ENCODE peak calls at places on chromosomes 2 and 18, in eight cellular contexts. X, B, F, V, Z, P, M and I are unnamed samples.

GRCh38 chr2:104901037-104901851 is 47.3 kb downstream of the POU3F3 start:
- DNase-seq in F (no peak), V (no peak), P (no peak), B (no peak), Z (no peak), X (no peak), M (no peak), I (no peak)

GRCh38 chr2:170815746-170816498 is 765 bp upstream of the GAD1 start:
- DNase-seq in B (no peak), F (peak; percentile 46), M (no peak), X (peak; percentile 91), P (peak; percentile 57), V (no peak), Z (peak; percentile 94), I (no peak)

GRCh38 chr2:237290249-237290648 is 123.7 kb downstream of the COL6A3 start:
- DNase-seq in X (peak; percentile 95), F (peak; percentile 89), V (peak; percentile 87), B (peak; percentile 92), Z (no peak), M (no peak), P (no peak), I (peak; percentile 91)

GRCh38 chr18:47397671-47398319 is 146.3 kb upstream of the SKOR2 start:
- DNase-seq in P (peak; percentile 8), Z (peak; percentile 82), V (no peak), X (no peak), B (no peak), F (no peak), M (peak; percentile 6), I (no peak)

GRCh38 chr18:66826211-66826610 is 222.3 kb upstream of the CDH19 start:
- DNase-seq in X (no peak), Z (no peak), V (no peak), P (no peak), M (no peak), F (peak; percentile 0), B (no peak), I (no peak)

GRCh38 chr2:150047731-150048130 is 439.7 kb downstream of the RND3 start:
- DNase-seq in V (no peak), M (no peak), X (no peak), Z (no peak), P (no peak), B (no peak), F (no peak), I (no peak)

GRCh38 chr2:148967484-148967883 is 71.0 kb upstream of the LYPD6B start:
- DNase-seq in X (no peak), Z (peak; percentile 30), M (no peak), P (no peak), V (no peak), B (no peak), F (peak; percentile 30), I (no peak)

GRCh38 chr2:16287281-16287680 is 346.9 kb downstream of the MYCN start:
- DNase-seq in V (no peak), B (no peak), M (no peak), X (no peak), P (no peak), F (no peak), Z (no peak), I (no peak)

GRCh38 chr2:216700088-216700567 is 4.8 kb upstream of the IGFBP5 start:
- DNase-seq in F (no peak), X (no peak), M (no peak), B (no peak), V (no peak), Z (no peak), P (no peak), I (no peak)

GRCh38 chr18:13051159-13051558 is 60.0 kb downstream of the CEP192 start:
- DNase-seq in M (no peak), P (no peak), X (no peak), B (no peak), Z (no peak), F (peak; percentile 13), V (no peak), I (no peak)

GRCh38 chr2:148814143-148814852 is 60.7 kb upstream of the KIF5C start:
- DNase-seq in F (peak; percentile 67), Z (no peak), M (no peak), V (peak; percentile 25), P (no peak), B (no peak), X (no peak), I (no peak)

GRCh38 chr2:7840651-7841380 is 841.0 kb upstream of the ID2 start:
- DNase-seq in Z (no peak), M (no peak), X (peak; percentile 66), V (no peak), P (no peak), F (no peak), B (no peak), I (no peak)

GRCh38 chr2:230870544-230871360 is 6.0 kb downstream of the ITM2C start:
- DNase-seq in B (no peak), P (no peak), X (no peak), M (no peak), V (no peak), F (no peak), Z (no peak), I (no peak)

GRCh38 chr18:37805773-37806380 is 240.3 kb upstream of the CELF4 start:
- DNase-seq in P (no peak), F (no peak), V (no peak), B (no peak), X (no peak), M (no peak), Z (no peak), I (no peak)

GRCh38 chr2:18479901-18480369 is 80.5 kb downstream of the RDH14 start:
- DNase-seq in P (no peak), X (no peak), B (no peak), M (no peak), F (peak; percentile 21), Z (no peak), V (no peak), I (no peak)

GRCh38 chr18:62957885-62958472 is 242.6 kb downstream of the PHLPP1 start:
- DNase-seq in X (no peak), B (no peak), F (peak; percentile 66), M (no peak), P (peak; percentile 40), Z (peak; percentile 79), V (peak; percentile 35), I (no peak)

GRCh38 chr2:96800762-96801463 is 15.2 kb upstream of the CNNM3 start:
- DNase-seq in Z (peak; percentile 81), F (peak; percentile 61), P (no peak), V (peak; percentile 27), X (no peak), B (no peak), M (peak; percentile 49), I (peak; percentile 73)

GRCh38 chr2:205032093-205032551 is 486.8 kb downstream of the PARD3B start:
- DNase-seq in B (no peak), F (no peak), M (no peak), V (no peak), X (no peak), Z (no peak), P (no peak), I (no peak)

GRCh38 chr2:133641497-133641896 is 73.2 kb upstream of the NCKAP5 start:
- DNase-seq in M (no peak), V (peak; percentile 59), F (no peak), Z (peak; percentile 58), P (peak; percentile 55), B (no peak), X (no peak), I (no peak)

GRCh38 chr2:84526562-84526961 is 10.3 kb downstream of the DNAH6 start:
- DNase-seq in M (no peak), P (no peak), F (no peak), Z (no peak), V (peak; percentile 3), X (no peak), B (no peak), I (no peak)

GRCh38 chr2:46117379-46117778 is 179.8 kb upstream of the EPAS1 start:
- DNase-seq in V (peak; percentile 58), P (peak; percentile 41), X (no peak), F (peak; percentile 64), Z (no peak), M (no peak), B (no peak), I (no peak)

DNA sequence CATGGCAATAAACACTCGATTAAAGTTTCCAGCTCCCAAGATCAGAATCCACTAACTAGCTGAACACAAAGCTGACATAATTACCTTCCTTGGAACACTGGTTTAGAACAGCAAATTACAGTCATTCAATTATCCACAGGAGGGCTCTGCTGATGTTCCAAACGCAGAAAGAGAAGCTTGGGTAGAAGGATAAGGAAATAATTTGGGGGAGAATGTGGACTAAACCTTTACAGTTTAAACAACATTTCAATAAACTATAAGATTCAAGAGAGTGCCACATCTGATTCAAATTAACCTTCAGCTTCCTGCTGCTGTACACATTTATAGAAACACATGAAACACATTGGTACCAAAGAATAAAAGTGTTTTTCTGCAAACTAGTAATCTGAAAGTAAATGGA is 67.8 kb upstream of the ARL4C start:
- DNase-seq in V (peak; percentile 51), F (peak; percentile 54), P (no peak), B (no peak), M (no peak), Z (no peak), X (no peak), I (no peak)
- TF ChIP-seq CTCF in V (peak; percentile 69), F (peak; percentile 40), P (peak; percentile 11), B (no peak), M (no peak), Z (no peak), X (no peak), I (no peak)

GRCh38 chr2:214410128-214410775 is 602 bp upstream of the VWC2L start:
- DNase-seq in V (no peak), X (no peak), F (no peak), Z (peak; percentile 21), M (no peak), P (no peak), B (no peak), I (no peak)

GRCh38 chr2:214412679-214413078 is 1.8 kb downstream of the VWC2L start:
- DNase-seq in V (no peak), M (no peak), F (no peak), B (no peak), P (no peak), X (no peak), Z (no peak), I (no peak)

GRCh38 chr2:214410918-214411554 is at the start of gene VWC2L:
- DNase-seq in V (peak; percentile 52), M (no peak), Z (peak; percentile 93), P (peak; percentile 22), F (peak; percentile 76), X (no peak), B (no peak), I (peak; percentile 59)
- TF ChIP-seq CTCF in V (no peak), M (no peak), Z (no peak), P (no peak), F (no peak), X (no peak), B (no peak), I (no peak)

GRCh38 chr2:3051266-3051665 is 326.4 kb downstream of the EIPR1 start:
- DNase-seq in Z (no peak), B (no peak), M (no peak), X (no peak), F (no peak), V (no peak), P (no peak), I (no peak)
- TF ChIP-seq CTCF in Z (no peak), B (no peak), M (no peak), X (no peak), F (no peak), V (no peak), P (no peak), I (no peak)

DNA sequence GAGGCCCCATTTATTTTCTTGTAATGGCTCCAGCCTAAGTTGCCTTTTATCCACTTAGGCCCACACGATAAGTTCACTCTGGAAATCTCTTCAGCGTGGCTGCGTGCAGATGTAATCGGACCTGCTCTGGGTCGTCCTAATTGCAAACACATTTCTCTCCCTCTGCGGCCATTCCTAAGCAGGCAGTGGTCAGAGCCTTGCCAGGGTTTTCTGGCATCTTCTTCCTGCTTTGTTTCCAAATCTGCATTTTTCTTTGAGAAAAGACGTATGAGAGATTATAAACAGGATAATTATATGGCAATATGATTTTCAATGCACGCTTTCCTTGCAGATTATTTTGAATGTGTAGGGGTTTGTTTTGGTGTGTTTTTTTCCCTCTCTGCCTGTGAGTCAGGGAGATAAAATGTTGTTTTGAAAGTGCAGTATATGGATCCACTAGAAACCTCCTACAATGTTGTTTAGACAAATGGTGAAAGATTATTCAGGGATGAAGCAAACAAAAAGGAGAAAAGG is 239.4 kb upstream of the TANK start:
- DNase-seq in M (no peak), X (no peak), Z (no peak), V (peak; percentile 90), F (peak; percentile 96), B (no peak), P (no peak), I (no peak)
- TF ChIP-seq CTCF in M (no peak), X (no peak), Z (no peak), V (no peak), F (no peak), B (no peak), P (no peak), I (no peak)